ENCODE peak calls at places on chromosomes 3 and 15, in seven cellular contexts. S is HCT116, V is neural progenitor cell, L is GM23338, M is MM.1S, I is PC-3, D is hepatocyte. N is an unnamed sample.

GRCh38 chr15:100986158-100986896 is 67.2 kb downstream of the LRRK1 start:
- DNase-seq in D (peak), V (no peak), L (no peak), M (no peak), I (peak), S (no peak), N (no peak)

GRCh38 chr3:178277605-178278004 is 258.6 kb upstream of the KCNMB2 start:
- DNase-seq in D (no peak), L (no peak), I (peak), S (no peak), V (no peak), M (no peak), N (no peak)

GRCh38 chr3:122169911-122170310 is 13.6 kb upstream of the CASR start:
- DNase-seq in M (no peak), D (no peak), V (no peak), S (no peak), L (no peak), I (peak), N (peak)

GRCh38 chr3:111610612-111611054 is 15.5 kb upstream of the ZBED2 start:
- DNase-seq in D (no peak), I (no peak), M (no peak), V (no peak), L (no peak), S (peak), N (no peak)

GRCh38 chr15:31461911-31462480 is 135.4 kb downstream of the KLF13 start:
- DNase-seq in I (no peak), D (no peak), V (no peak), S (no peak), M (no peak), L (peak), N (peak)

GRCh38 chr15:98760975-98761374 is 112.6 kb downstream of the IGF1R start:
- DNase-seq in V (no peak), L (no peak), D (no peak), I (no peak), M (no peak), S (no peak), N (no peak)

GRCh38 chr3:145812396-145812795 is 348.6 kb downstream of the PLOD2 start:
- DNase-seq in S (no peak), L (no peak), D (no peak), V (no peak), I (no peak), M (no peak), N (no peak)

GRCh38 chr3:12797892-12798558 is 1.5 kb downstream of the CAND2 start:
- DNase-seq in M (no peak), V (no peak), L (no peak), S (no peak), I (no peak), D (no peak), N (no peak)

GRCh38 chr3:105014631-105015030 is 352.1 kb upstream of the ALCAM start:
- DNase-seq in D (no peak), V (no peak), S (no peak), L (no peak), M (no peak), I (peak), N (peak)

GRCh38 chr3:68988740-68989139 is 24.7 kb downstream of the EOGT start:
- DNase-seq in L (no peak), I (no peak), S (no peak), M (no peak), V (no peak), D (no peak), N (peak)

GRCh38 chr3:65995030-65995429 is 43.7 kb downstream of the MAGI1 start:
- DNase-seq in L (no peak), V (no peak), D (peak), S (peak), I (peak), M (no peak), N (peak)

DNA sequence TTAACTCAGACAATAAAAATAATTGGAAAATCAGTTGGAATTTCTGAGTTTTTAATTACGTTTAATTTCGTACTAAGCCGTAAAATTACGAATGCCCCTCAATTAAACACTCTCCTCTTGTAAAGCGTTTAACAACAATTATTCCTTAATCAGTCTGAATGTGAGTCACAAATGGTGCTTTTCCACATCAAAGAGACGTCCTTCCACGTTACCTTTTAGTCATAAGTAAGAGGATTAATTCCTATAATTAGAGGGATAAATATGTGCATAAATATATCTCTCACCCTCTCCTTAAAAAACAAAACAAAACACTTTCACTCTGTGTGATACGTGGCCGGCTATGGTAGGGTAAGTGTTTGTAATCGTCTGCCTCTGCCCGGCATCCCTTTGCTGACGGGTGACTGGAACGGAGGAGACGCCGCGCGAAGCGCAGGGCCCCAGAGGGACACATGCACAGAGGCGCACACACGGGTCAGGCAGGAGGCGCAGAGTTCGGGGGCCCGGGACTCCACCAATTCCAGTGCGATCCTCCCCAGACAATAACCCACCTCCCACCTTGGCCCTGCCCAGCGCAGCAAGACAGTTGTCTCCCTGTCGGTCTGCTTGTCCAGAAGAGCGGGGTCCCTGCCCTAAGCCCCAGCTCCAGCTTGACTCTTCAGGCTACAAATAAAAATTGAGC is 9.7 kb upstream of the MEIS2 start:
- DNase-seq in M (no peak), D (no peak), V (peak), I (no peak), S (no peak), L (peak), N (peak)
- TF ChIP-seq EZH2 in M (no peak), D (no peak), V (peak), I (no peak), S (no peak), L (peak), N (no peak)

DNA sequence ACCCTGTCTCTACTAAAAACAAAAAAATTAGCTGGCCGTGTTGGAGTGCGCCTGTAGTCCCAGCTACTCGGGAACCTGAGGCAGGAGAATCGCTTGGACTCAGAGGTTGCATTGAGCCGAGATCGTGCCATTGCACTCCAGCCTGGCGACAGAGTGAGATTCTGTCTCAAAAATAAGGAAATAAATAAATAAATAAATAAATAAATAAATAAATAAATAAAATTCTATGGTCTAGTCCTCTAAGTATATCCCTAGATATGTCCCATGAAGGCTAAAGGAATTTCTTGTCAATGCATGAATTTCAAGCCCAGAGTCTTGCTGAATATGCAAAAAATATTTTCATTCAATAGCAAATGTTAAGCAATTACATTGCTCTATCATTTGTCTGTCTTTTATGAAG is 149.0 kb downstream of the EPHA3 start:
- DNase-seq in V (no peak), D (no peak), L (no peak), S (no peak), M (no peak), I (no peak), N (no peak)
- H3K4me2 ChIP-seq in V (no peak), D (no peak), L (no peak), S (no peak), M (no peak), I (no peak), N (no peak)

GRCh38 chr3:97037294-97037943 is 223.0 kb downstream of the EPHA6 start:
- DNase-seq in V (no peak), D (no peak), S (no peak), M (no peak), I (peak), L (no peak), N (no peak)
- TF ChIP-seq EZH2phosphoT487 in V (no peak), D (no peak), S (no peak), M (no peak), I (no peak), L (no peak), N (no peak)

DNA sequence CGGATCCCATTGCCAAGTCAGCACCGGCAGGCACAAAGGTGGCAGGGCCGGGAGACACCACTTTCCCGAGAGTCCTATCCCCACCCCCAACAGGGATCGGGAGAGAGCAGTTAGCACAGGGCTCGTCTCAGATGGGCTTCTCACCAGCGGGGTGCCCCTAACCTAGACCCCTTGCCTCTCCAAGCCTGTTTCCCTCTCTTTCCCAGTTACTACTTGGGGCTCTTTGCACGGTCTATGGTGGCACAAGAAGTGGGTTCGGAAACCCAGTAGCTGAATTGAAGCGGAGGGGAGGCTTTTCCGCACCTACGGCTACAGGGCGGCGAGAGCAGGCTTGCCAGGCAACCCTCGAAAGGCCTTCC is 383 bp upstream of the EFCC1 start:
- DNase-seq in S (no peak), L (peak), M (no peak), I (no peak), V (peak), D (no peak), N (no peak)
- TF ChIP-seq EZH2 in S (no peak), L (peak), M (no peak), I (no peak), V (no peak), D (no peak), N (no peak)

GRCh38 chr3:180804871-180805430 is 107.5 kb upstream of the FXR1 start:
- DNase-seq in D (peak), I (peak), S (peak), M (no peak), L (peak), V (peak), N (peak)
- H3K4me2 ChIP-seq in D (peak), I (no peak), S (no peak), M (no peak), L (peak), V (peak), N (no peak)

GRCh38 chr15:44188810-44189209 is 6.3 kb downstream of the FRMD5 start:
- DNase-seq in V (no peak), S (no peak), D (no peak), L (no peak), I (no peak), M (no peak), N (no peak)

GRCh38 chr15:44199393-44199792 is 4.3 kb upstream of the FRMD5 start:
- DNase-seq in M (no peak), I (peak), V (no peak), S (no peak), L (no peak), D (peak), N (no peak)

GRCh38 chr15:44195151-44195740 is at the start of gene FRMD5:
- DNase-seq in S (peak), I (peak), D (peak), L (peak), M (peak), V (peak), N (peak)

GRCh38 chr15:44194397-44195150 is 497 bp downstream of the FRMD5 start:
- DNase-seq in M (peak), V (no peak), I (peak), D (peak), S (no peak), L (no peak), N (peak)

DNA sequence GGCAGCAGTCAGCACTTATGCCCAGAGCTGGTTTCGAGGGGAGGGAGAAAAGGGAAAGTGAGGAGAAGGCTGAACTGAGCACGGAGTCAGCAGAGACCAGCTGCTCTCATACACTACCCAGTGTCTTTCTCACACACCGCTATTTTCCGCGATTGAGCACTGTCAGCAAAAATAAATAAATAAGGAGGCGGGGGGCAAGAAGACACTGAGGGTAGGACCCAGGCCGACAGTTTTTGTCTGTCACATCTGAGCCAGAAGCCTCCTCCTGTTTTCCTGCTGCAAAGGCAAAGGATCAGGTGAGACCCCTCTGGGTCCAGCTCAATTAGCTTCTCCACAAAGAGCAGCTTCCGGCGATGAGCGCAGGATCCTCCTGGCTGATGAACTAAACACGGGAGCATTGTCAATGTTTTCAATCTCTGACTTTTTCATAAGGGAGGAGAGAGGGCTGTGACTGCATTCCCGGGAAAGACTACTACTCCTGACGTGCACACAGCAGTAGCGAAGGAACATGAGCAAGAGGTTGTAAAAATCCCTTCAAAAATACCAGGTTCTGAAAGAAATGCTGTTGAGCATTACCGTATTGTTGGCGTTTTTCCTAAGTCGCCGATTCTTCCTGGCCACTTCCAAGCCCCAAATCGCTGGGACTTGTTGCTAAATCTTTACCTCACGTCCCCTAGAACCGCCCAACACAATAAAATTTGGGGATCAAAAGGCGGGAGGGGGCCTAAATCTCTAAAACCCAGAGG is 1.2 kb downstream of the FRMD5 start:
- DNase-seq in I (peak), S (no peak), L (peak), V (peak), M (peak), D (peak), N (peak)
- TF ChIP-seq EZH2phosphoT487 in I (no peak), S (no peak), L (no peak), V (no peak), M (no peak), D (peak), N (no peak)

GRCh38 chr3:129160891-129161859 is at the start of gene ISY1:
- DNase-seq in D (peak), S (peak), I (peak), L (peak), V (peak), M (peak), N (peak)
- TF ChIP-seq EZH2 in D (no peak), S (no peak), I (no peak), L (no peak), V (peak), M (no peak), N (no peak)